ENCODE peak calls at places on chromosomes 13 and 19, in five cellular contexts. Y is H9, A is IMR-90, G is H1, L is neuronal stem cell. C is an unnamed sample.

GRCh38 chr13:49836516-49836915 is 44.0 kb upstream of the KPNA3 start:
- DNase-seq in Y (peak; percentile 46), A (no peak), G (no peak), L (peak; percentile 17), C (peak; percentile 31)

GRCh38 chr13:99484405-99484981 is 16.8 kb upstream of the TM9SF2 start:
- DNase-seq in Y (no peak), A (peak; percentile 77), G (no peak), L (no peak), C (no peak)

GRCh38 chr19:28406966-28407365 is 806.0 kb downstream of the UQCRFS1 start:
- DNase-seq in Y (no peak), A (no peak), G (no peak), L (no peak), C (no peak)

GRCh38 chr19:12796146-12797071 is 5.1 kb downstream of the JUNB start:
- DNase-seq in Y (peak; percentile 90), A (peak; percentile 81), G (peak; percentile 81), L (peak; percentile 86), C (peak; percentile 94)

GRCh38 chr13:93620366-93620765 is 393.8 kb downstream of the GPC6 start:
- DNase-seq in Y (no peak), A (no peak), G (no peak), L (no peak), C (no peak)

GRCh38 chr19:17582613-17583012 is 27.2 kb downstream of the COLGALT1 start:
- DNase-seq in Y (no peak), A (no peak), G (no peak), L (no peak), C (no peak)

GRCh38 chr19:4390017-4390861 is 10.1 kb downstream of the SH3GL1 start:
- DNase-seq in Y (peak; percentile 82), A (peak; percentile 56), G (no peak), L (no peak), C (peak; percentile 96)

GRCh38 chr19:34416021-34416545 is 11.9 kb downstream of the PDCD2L start:
- DNase-seq in Y (no peak), A (peak; percentile 18), G (no peak), L (no peak), C (no peak)

GRCh38 chr13:36354842-36355241 is 8.6 kb upstream of the SPART start:
- DNase-seq in Y (no peak), A (no peak), G (no peak), L (no peak), C (no peak)

GRCh38 chr13:33571618-33572017 is 246.3 kb upstream of the RFC3 start:
- DNase-seq in Y (no peak), A (no peak), G (no peak), L (no peak), C (no peak)

GRCh38 chr13:105937451-105937850 is 598.0 kb downstream of the EFNB2 start:
- DNase-seq in Y (peak; percentile 41), A (peak; percentile 28), G (no peak), L (no peak), C (peak; percentile 78)

GRCh38 chr13:77136902-77137420 is 110.0 kb upstream of the FBXL3 start:
- DNase-seq in Y (no peak), A (peak; percentile 95), G (no peak), L (no peak), C (peak; percentile 19)

GRCh38 chr13:41465215-41465907 is 8.0 kb downstream of the RGCC start:
- DNase-seq in Y (no peak), A (peak; percentile 94), G (no peak), L (no peak), C (no peak)

GRCh38 chr13:114211446-114211845 is 23.3 kb upstream of the CDC16 start:
- DNase-seq in Y (no peak), A (no peak), G (no peak), L (no peak), C (no peak)

GRCh38 chr19:29708553-29709439 is 6.3 kb downstream of the C19orf12 start:
- DNase-seq in Y (no peak), A (no peak), G (no peak), L (no peak), C (no peak)

GRCh38 chr19:1651548-1652394 is 644 bp downstream of the TCF3 start:
- DNase-seq in Y (no peak), A (peak; percentile 23), G (no peak), L (peak; percentile 42), C (peak; percentile 47)
- H2BK5ac ChIP-seq in Y (no peak overlapping the region), A (peak overlapping the region; percentile 37), G (no peak overlapping the region), L (peak overlapping the region; percentile 94), C (no peak overlapping the region)

DNA sequence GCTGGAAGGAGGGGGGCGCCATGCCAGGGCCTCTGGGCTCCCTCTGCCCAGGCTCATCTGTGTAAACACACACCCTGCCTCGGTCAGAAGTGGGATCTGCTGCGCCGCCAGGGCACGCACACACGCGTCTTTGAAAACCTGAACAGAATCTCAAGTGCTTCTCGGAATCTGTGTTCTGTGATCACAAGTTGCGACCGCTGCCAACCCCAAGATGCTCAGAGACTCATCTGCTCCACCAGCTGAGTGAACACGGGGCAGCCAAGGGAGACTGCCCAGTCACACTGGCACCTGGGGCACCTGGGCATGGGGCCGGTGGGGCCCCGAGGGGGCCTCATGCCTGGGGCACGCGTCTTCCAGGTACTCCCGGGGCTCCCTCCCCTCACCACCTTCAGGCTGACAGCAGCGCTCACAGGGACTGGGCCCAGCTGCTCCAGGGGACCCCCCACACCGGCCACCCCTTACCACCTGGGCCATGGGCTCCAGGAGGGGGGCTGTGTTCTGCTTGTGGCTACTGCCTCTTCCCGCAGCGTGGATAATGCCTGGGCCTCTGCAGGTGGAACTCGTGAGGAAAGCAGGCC is 59.0 kb downstream of the KLF2 start:
- DNase-seq in Y (no peak), A (no peak), G (no peak), L (no peak), C (no peak)
- H2BK120ac ChIP-seq in Y (no peak overlapping the region), A (no peak overlapping the region), G (no peak overlapping the region), L (no peak overlapping the region), C (no peak overlapping the region)

GRCh38 chr13:44198826-44199225 is 174.8 kb upstream of the SERP2 start:
- DNase-seq in Y (no peak), A (no peak), G (no peak), L (no peak), C (peak; percentile 14)
- H2BK5ac ChIP-seq in Y (no peak overlapping the region), A (no peak overlapping the region), G (no peak overlapping the region), L (no peak overlapping the region), C (no peak overlapping the region)

DNA sequence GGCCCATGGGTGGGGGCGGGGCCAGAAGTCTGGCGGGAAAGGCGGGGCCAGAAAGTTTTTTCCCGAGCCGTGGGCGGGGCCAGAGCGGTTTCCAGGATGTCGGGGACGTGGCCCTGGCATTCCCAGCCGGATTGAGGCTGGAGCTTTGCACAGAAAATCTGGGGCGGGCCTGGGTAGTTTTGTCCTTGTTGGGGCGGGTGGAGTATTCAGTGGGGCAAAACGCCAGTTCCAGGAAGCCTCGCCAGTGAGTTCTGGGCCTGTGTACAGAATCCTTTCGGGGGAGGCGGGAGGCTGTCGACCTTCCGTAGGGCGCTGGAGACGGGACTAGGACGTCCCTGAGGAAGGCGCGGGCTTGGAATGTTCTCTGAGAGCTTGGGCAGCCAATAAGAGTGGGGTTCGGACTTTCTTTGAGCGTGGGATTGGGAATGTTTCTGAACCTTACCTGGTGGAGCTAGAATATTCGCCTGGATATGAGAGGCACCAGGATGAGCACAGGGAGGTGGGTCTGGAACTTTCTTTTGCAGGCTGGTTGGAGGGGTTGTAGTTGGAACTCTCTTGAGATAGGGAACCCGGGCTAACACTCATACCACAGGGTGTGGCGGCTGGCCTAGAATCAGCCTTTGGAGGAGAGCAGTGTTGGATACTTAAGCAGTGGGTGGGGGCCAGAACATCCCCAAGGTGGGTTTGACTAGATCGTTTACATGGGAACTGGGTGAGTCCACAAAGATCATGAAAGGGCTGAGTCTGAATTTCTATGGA is 1.3 kb downstream of the CCDC9 start:
- DNase-seq in Y (no peak), A (no peak), G (no peak), L (no peak), C (peak; percentile 88)
- H2BK120ac ChIP-seq in Y (no peak overlapping the region), A (peak overlapping the region; percentile 84), G (no peak overlapping the region), L (no peak overlapping the region), C (no peak overlapping the region)

GRCh38 chr19:42529248-42529764 is 1.0 kb upstream of the CEACAM1 start:
- DNase-seq in Y (peak; percentile 80), A (peak; percentile 19), G (peak; percentile 89), L (peak; percentile 41), C (peak; percentile 82)

GRCh38 chr19:42528354-42529247 is at the start of gene CEACAM1:
- DNase-seq in Y (no peak), A (no peak), G (peak; percentile 43), L (no peak), C (no peak)

GRCh38 chr19:42531313-42531712 is 3.0 kb upstream of the CEACAM1 start:
- DNase-seq in Y (no peak), A (no peak), G (peak; percentile 38), L (no peak), C (no peak)

GRCh38 chr19:42532881-42533280 is 4.6 kb upstream of the CEACAM1 start:
- DNase-seq in Y (no peak), A (no peak), G (peak; percentile 33), L (no peak), C (no peak)
- H2BK5ac ChIP-seq in Y (no peak overlapping the region), A (no peak overlapping the region), G (no peak overlapping the region), L (no peak overlapping the region), C (no peak overlapping the region)

C was measured in mesendoderm.